ENCODE peak calls at places on chromosomes 2 and 18, in four cellular contexts. W is OCI-LY7, V is choroid plexus epithelial cell, R is aorta. Y is an unnamed sample.
A peak's percentile ranks its signal among the peaks of the same experiment; 100 is the strongest.

GRCh38 chr2:168030862-168031624 is 216.4 kb downstream of the STK39 start:
- DNase-seq in W (no peak), V (peak; percentile 93), R (no peak), Y (no peak)

GRCh38 chr2:229857634-229858033 is 64.2 kb downstream of the TRIP12 start:
- DNase-seq in W (no peak), V (peak; percentile 35), R (no peak), Y (no peak)

GRCh38 chr2:25920326-25920725 is 42.0 kb upstream of the ASXL2 start:
- DNase-seq in W (no peak), V (peak; percentile 70), R (no peak), Y (no peak)

GRCh38 chr2:221482581-221483140 is 89.4 kb downstream of the EPHA4 start:
- DNase-seq in W (no peak), V (no peak), R (no peak), Y (no peak)

GRCh38 chr2:128354731-128355470 is 36.2 kb upstream of the HS6ST1 start:
- DNase-seq in W (no peak), V (peak; percentile 71), R (no peak), Y (no peak)

GRCh38 chr2:203871371-203871983 is 3.9 kb downstream of the CTLA4 start:
- DNase-seq in W (no peak), V (no peak), R (no peak), Y (no peak)

GRCh38 chr18:36455931-36456330 is 158.4 kb downstream of the FHOD3 start:
- DNase-seq in W (no peak), V (no peak), R (no peak), Y (no peak)

GRCh38 chr18:41338341-41338740 is 616.7 kb upstream of the PIK3C3 start:
- DNase-seq in W (no peak), V (no peak), R (no peak), Y (no peak)

GRCh38 chr2:228763600-228763999 is 507.5 kb downstream of the PID1 start:
- DNase-seq in W (no peak), V (no peak), R (no peak), Y (no peak)

GRCh38 chr2:215736653-215737290 is 276.6 kb downstream of the MREG start:
- DNase-seq in W (no peak), V (peak; percentile 75), R (no peak), Y (no peak)

GRCh38 chr2:15932394-15933183 is 7.8 kb upstream of the MYCN start:
- DNase-seq in W (no peak), V (no peak), R (no peak), Y (no peak)

GRCh38 chr2:197846789-197847188 is 42.4 kb downstream of the PLCL1 start:
- DNase-seq in W (no peak), V (peak; percentile 25), R (no peak), Y (no peak)

GRCh38 chr18:13376298-13376840 is 157.8 kb downstream of the LDLRAD4 start:
- DNase-seq in W (no peak), V (no peak), R (no peak), Y (no peak)
- H3K4me3 ChIP-seq in W (no peak overlapping the region), V (no peak overlapping the region), R (no peak overlapping the region), Y (no peak overlapping the region)

GRCh38 chr2:113886479-113887383 is 3.2 kb upstream of the ACTR3 start:
- DNase-seq in W (peak; percentile 89), V (peak; percentile 86), R (no peak), Y (peak; percentile 55)
- H3K4me3 ChIP-seq in W (peak overlapping the region; percentile 82), V (no peak overlapping the region), R (no peak overlapping the region), Y (no peak overlapping the region)

DNA sequence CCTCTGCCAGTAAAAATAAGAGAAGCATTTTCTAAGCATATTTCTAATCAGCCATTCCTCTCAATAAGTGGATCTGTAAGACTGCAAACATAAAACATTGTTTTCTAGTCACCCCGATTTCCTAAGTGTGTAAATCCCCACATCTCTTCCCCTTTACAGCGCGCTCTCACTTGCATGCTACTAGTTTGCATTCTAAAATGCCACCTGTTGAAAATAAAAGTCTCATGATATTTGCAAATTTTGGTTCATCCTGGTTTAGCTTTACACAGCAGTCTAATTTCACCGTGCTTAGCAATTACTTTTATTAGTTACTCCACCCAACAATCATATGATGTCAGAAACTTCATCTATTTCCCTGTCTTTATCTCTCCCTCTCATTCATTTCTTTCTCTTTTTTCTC is 1230.7 kb upstream of the ZEB2 start:
- DNase-seq in W (no peak), V (no peak), R (no peak), Y (no peak)
- H3K4me3 ChIP-seq in W (no peak overlapping the region), V (no peak overlapping the region), R (no peak overlapping the region), Y (no peak overlapping the region)

DNA sequence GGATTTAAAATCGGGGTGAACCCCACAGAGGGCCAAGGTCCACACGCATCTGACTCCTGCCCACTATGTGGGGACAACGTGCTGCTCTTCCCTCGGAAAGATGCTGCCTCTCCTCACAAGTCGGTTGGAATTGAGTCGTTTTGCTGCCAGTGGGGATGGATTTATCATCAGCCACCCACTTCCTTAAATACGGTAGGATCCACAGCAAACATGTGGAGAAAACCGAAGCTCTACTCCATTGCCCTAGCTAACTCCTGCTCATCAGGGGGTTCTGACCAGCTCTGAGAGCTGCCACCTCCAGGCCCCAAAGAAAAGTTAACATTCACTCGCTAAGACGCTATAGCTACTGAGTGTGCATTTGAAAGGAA is 80.9 kb downstream of the CHRNA1 start:
- DNase-seq in W (no peak), V (peak; percentile 79), R (no peak), Y (no peak)
- H3K4me3 ChIP-seq in W (no peak overlapping the region), V (peak overlapping the region; percentile 89), R (peak overlapping the region; percentile 65), Y (peak overlapping the region; percentile 99)

DNA sequence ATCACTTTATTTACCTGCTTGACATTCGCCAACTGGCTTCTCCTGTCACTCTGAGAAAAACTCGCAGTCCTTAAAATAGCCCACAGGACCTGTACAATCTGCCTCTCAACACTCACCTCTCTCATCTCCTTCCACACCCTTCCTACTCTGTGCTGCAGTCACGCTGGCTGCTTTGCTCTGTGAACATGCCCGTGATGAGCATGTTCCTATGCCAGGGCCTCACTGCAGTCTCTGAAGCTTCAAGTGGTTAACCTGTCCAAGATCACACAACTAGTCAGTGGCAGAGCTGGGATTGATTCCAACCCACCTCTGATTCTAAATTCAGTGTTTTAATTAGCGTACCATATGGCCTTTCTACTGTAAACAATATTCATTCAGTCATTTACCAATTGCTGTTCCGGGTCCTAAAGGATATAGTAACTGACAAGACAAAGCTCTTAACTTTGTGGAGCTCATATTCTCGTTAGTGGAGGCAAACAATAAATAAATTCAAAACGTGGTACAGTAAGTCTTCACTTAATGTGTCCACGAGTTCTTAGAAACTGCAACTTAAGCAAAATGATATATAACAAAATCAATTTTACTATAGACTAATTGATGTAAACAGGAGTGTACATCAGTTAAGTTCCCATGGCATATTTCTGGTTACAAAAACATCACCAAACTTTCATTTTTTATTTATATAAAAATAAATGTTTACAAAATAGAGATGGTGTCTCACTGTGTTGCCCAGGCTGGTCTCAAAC is 38.9 kb upstream of the FBXO11 start:
- DNase-seq in W (no peak), V (no peak), R (no peak), Y (no peak)
- H3K4me3 ChIP-seq in W (no peak overlapping the region), V (no peak overlapping the region), R (no peak overlapping the region), Y (no peak overlapping the region)

DNA sequence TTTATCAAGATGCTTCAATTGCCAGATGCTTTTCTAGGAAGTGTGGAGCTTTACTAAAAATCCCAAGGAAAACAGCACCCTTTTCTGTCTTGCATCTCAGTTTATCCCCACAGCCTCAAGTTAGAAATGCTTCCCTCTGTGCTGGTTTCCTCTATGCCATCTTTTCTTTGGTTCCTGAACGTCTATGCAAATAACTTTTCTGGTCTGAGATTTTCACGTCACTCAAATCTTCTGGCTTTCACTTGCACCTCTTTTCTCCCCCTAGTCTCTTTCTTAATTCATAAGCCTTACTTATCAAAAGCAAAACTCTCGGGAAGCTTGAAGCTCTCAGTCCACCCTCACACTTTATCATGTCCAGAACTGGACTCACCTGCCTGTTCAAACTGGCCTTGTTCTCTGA is 33.9 kb downstream of the ARHGAP25 start:
- DNase-seq in W (peak; percentile 47), V (no peak), R (no peak), Y (no peak)
- H3K4me3 ChIP-seq in W (peak overlapping the region; percentile 67), V (no peak overlapping the region), R (no peak overlapping the region), Y (no peak overlapping the region)

DNA sequence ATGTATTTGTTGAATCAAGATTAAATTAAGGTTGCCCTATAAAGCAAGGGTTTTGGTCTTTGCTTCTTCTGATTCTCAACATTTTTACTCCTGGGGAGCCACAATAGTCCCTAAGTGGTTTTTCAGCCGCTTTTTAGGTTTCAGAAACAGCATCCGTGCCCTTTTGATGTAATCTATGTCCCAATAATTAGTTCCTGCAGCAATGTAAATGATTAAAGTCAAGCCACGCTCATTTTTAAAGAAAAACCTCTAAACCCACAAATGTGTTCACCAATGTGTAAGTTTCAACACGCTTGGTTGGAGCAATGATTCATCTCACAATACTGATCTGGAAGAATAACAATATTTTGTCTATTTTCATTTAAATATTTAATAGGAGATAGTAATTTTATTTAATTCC is 5.6 kb downstream of the ARL4C start:
- DNase-seq in W (no peak), V (no peak), R (no peak), Y (no peak)
- H3K4me3 ChIP-seq in W (no peak overlapping the region), V (no peak overlapping the region), R (no peak overlapping the region), Y (no peak overlapping the region)

Y was measured in right cardiac atrium.